ENCODE peak calls at places on chromosomes 12 and 14, in eight cellular contexts. J, Y, H, G, V, M, U and Z are unnamed samples.

GRCh38 chr14:74324945-74325361 is 22.2 kb upstream of the ABCD4 start:
- DNase-seq in J (no peak), Y (no peak), H (no peak), G (no peak), V (no peak), M (no peak), U (no peak), Z (peak)

GRCh38 chr12:45477526-45477925 is 252.0 kb upstream of the ARID2 start:
- DNase-seq in J (no peak), Y (no peak), H (no peak), G (no peak), V (no peak), M (no peak), U (no peak), Z (no peak)

GRCh38 chr14:95353007-95353406 is 33.3 kb upstream of the CLMN start:
- DNase-seq in J (no peak), Y (no peak), H (no peak), G (no peak), V (no peak), M (no peak), U (no peak), Z (no peak)

GRCh38 chr14:68736519-68736918 is 56.3 kb downstream of the ZFP36L1 start:
- DNase-seq in J (no peak), Y (no peak), H (no peak), G (no peak), V (no peak), M (no peak), U (no peak), Z (no peak)

GRCh38 chr12:75917704-75918103 is 113.9 kb downstream of the PHLDA1 start:
- DNase-seq in J (no peak), Y (no peak), H (no peak), G (no peak), V (no peak), M (no peak), U (no peak), Z (no peak)

GRCh38 chr14:92511472-92512247 is 1.9 kb upstream of the RIN3 start:
- DNase-seq in J (no peak), Y (no peak), H (peak), G (no peak), V (no peak), M (no peak), U (no peak), Z (no peak)

GRCh38 chr12:106281056-106281782 is 21.3 kb upstream of the TCP11L2 start:
- DNase-seq in J (no peak), Y (no peak), H (no peak), G (no peak), V (peak), M (no peak), U (no peak), Z (no peak)

GRCh38 chr14:90464481-90464880 is 67.7 kb downstream of the CALM1 start:
- DNase-seq in J (no peak), Y (no peak), H (no peak), G (no peak), V (no peak), M (no peak), U (no peak), Z (no peak)

GRCh38 chr14:56137842-56138241 is 19.6 kb downstream of the PELI2 start:
- DNase-seq in J (no peak), Y (no peak), H (no peak), G (no peak), V (no peak), M (no peak), U (no peak), Z (no peak)

GRCh38 chr14:54597795-54598443 is 31.0 kb downstream of the SAMD4A start:
- DNase-seq in J (no peak), Y (no peak), H (no peak), G (no peak), V (no peak), M (no peak), U (no peak), Z (no peak)

GRCh38 chr12:116687888-116688287 is 50.0 kb downstream of the SPRING1 start:
- DNase-seq in J (no peak), Y (peak), H (peak), G (peak), V (no peak), M (peak), U (no peak), Z (no peak)

GRCh38 chr12:114678718-114679117 is 5.3 kb downstream of the TBX3 start:
- DNase-seq in J (no peak), Y (no peak), H (no peak), G (no peak), V (no peak), M (no peak), U (no peak), Z (no peak)

GRCh38 chr14:83196235-83196634 is 1662.6 kb upstream of the SEL1L start:
- DNase-seq in J (no peak), Y (no peak), H (no peak), G (no peak), V (no peak), M (no peak), U (no peak), Z (no peak)

GRCh38 chr14:34935552-34935951 is 47.2 kb upstream of the SRP54 start:
- DNase-seq in J (no peak), Y (no peak), H (no peak), G (no peak), V (no peak), M (no peak), U (no peak), Z (no peak)

GRCh38 chr12:117699575-117699974 is 269.2 kb downstream of the KSR2 start:
- DNase-seq in J (no peak), Y (no peak), H (no peak), G (no peak), V (no peak), M (no peak), U (no peak), Z (no peak)

GRCh38 chr12:46260913-46261476 is 7.8 kb downstream of the SLC38A1 start:
- DNase-seq in J (no peak), Y (no peak), H (no peak), G (no peak), V (no peak), M (no peak), U (no peak), Z (no peak)

GRCh38 chr12:13194462-13195110 is 1.9 kb upstream of the EMP1 start:
- DNase-seq in J (no peak), Y (no peak), H (no peak), G (no peak), V (no peak), M (no peak), U (no peak), Z (no peak)

GRCh38 chr12:69070319-69071090 is 137.5 kb upstream of the CPM start:
- DNase-seq in J (no peak), Y (no peak), H (peak), G (peak), V (peak), M (no peak), U (peak), Z (no peak)
- TF ChIP-seq CTCF in J (peak), Y (peak), H (peak), G (peak), V (no peak), M (peak), U (peak), Z (peak)

GRCh38 chr12:66403746-66404145 is 101.5 kb downstream of the HELB start:
- DNase-seq in J (no peak), Y (no peak), H (no peak), G (no peak), V (peak), M (no peak), U (no peak), Z (no peak)

GRCh38 chr12:66405395-66405794 is 103.1 kb downstream of the HELB start:
- DNase-seq in J (no peak), Y (no peak), H (no peak), G (no peak), V (no peak), M (no peak), U (no peak), Z (no peak)

GRCh38 chr12:66409195-66409871 is 107.0 kb downstream of the HELB start:
- DNase-seq in J (no peak), Y (no peak), H (peak), G (no peak), V (no peak), M (no peak), U (peak), Z (no peak)
- TF ChIP-seq CTCF in J (peak), Y (peak), H (peak), G (peak), V (no peak), M (peak), U (peak), Z (peak)

GRCh38 chr14:96582995-96583394 is 80.8 kb downstream of the PAPOLA start:
- DNase-seq in J (no peak), Y (no peak), H (no peak), G (no peak), V (peak), M (no peak), U (no peak), Z (no peak)
- TF ChIP-seq CTCF in J (no peak), Y (no peak), H (no peak), G (no peak), V (no peak), M (no peak), U (no peak), Z (no peak)

GRCh38 chr12:124938066-124938465 is 23.6 kb upstream of the UBC start:
- DNase-seq in J (no peak), Y (no peak), H (no peak), G (no peak), V (no peak), M (no peak), U (no peak), Z (no peak)

GRCh38 chr12:124939428-124940142 is 25.1 kb upstream of the UBC start:
- DNase-seq in J (no peak), Y (peak), H (peak), G (peak), V (peak), M (peak), U (peak), Z (peak)

GRCh38 chr12:124940143-124940392 is 25.6 kb upstream of the UBC start:
- DNase-seq in J (no peak), Y (no peak), H (no peak), G (no peak), V (no peak), M (no peak), U (no peak), Z (no peak)

GRCh38 chr12:124940393-124941169 is 26.1 kb upstream of the UBC start:
- DNase-seq in J (no peak), Y (peak), H (peak), G (peak), V (peak), M (peak), U (peak), Z (peak)

GRCh38 chr12:124938606-124939427 is 24.4 kb upstream of the UBC start:
- DNase-seq in J (no peak), Y (no peak), H (peak), G (peak), V (peak), M (peak), U (peak), Z (peak)
- TF ChIP-seq CTCF in J (peak), Y (peak), H (no peak), G (no peak), V (no peak), M (peak), U (peak), Z (peak)

DNA sequence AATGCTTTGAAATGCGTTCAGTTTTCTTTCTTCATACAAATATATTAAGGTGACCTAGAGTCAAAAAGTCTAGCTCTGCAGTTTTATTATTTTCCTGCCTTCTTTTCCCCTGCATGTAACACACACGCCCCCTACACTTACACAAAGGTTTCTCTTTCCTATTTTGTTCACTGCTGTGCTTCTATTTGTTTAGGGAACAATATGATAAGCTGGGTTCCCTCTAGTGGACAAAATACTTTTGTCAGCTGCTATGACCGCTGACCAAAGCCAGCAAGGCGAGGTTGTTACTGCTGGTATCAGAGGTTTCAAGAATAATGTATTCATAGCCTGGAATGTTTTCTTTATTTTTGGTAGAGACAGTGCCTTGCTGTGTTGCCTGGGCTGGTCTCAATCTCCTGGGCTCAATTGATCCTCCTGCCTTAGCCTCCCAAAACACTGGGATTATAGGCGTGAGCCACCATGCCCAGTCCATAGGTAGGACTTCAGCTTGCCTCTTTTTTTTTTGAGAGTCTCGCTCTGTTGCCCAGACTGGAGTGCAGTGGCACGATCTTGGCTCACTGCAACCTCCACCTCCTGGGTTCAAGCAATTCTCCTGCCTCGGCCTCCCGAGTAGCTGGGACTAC is 33.4 kb downstream of the FNTB start:
- DNase-seq in J (no peak), Y (no peak), H (peak), G (no peak), V (no peak), M (no peak), U (no peak), Z (no peak)
- TF ChIP-seq CTCF in J (peak), Y (peak), H (peak), G (peak), V (no peak), M (peak), U (no peak), Z (peak)

GRCh38 chr14:102050026-102050405 is 36.8 kb downstream of the HSP90AA1 start:
- DNase-seq in J (no peak), Y (no peak), H (no peak), G (no peak), V (no peak), M (no peak), U (no peak), Z (no peak)
- TF ChIP-seq CTCF in J (no peak), Y (no peak), H (no peak), G (no peak), V (no peak), M (no peak), U (no peak), Z (no peak)

GRCh38 chr14:61280526-61281185 is 482 bp downstream of the TMEM30B start:
- DNase-seq in J (no peak), Y (peak), H (no peak), G (peak), V (peak), M (peak), U (peak), Z (no peak)
- TF ChIP-seq CTCF in J (peak), Y (peak), H (no peak), G (peak), V (no peak), M (peak), U (peak), Z (peak)

GRCh38 chr12:20194171-20194570 is 174.2 kb upstream of the PDE3A start:
- DNase-seq in J (no peak), Y (no peak), H (no peak), G (no peak), V (no peak), M (no peak), U (no peak), Z (no peak)
- TF ChIP-seq CTCF in J (no peak), Y (peak), H (no peak), G (peak), V (no peak), M (no peak), U (no peak), Z (peak)

DNA sequence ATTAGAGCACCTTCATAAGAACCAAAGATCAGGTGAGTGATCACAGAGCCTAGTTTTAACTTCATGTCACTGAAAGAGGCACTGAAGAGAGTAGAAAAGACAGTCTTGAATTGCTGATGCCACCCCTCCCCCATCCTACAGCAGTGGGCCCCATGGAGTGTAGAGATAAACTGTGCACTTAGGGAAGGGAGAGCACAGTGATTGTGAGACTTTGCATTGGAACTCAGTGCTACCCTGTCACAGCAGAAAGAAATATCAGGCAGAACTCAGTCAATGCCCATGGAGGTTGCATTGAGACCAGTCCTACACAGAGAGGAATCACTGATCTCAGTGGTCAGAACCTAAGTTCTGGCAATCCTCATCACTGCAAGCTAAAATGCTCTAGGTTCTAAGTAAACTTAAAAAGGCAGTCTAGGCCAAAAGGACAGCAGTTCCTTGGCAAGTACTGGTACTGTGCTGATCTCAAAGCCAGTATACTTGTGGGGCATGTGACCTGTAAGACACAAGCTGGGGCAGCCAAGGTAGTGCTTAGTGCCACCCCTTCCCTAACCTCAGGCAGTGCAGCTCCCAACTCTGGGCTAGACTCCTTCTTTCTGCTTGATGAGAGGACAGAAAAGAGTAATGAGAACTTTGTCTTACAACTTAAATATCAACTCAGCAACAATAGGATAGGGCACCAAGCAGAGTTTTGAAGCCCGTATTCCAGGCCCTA is 94.1 kb downstream of the FSCB start:
- DNase-seq in J (no peak), Y (no peak), H (no peak), G (no peak), V (no peak), M (no peak), U (no peak), Z (no peak)
- TF ChIP-seq CTCF in J (no peak), Y (no peak), H (no peak), G (no peak), V (no peak), M (no peak), U (no peak), Z (no peak)